ENCODE peak calls at places on chromosome 10, in four cellular contexts. E is A549, C is astrocyte of the cerebellum, X is brain microvascular endothelial cell. F is an unnamed sample.

GRCh38 chr10:75165684-75166622 is 44.6 kb upstream of the VDAC2 start:
- DNase-seq in C (peak; percentile 70), E (no peak), X (no peak), F (no peak)

GRCh38 chr10:72800000-72800740 is 93.4 kb upstream of the OIT3 start:
- DNase-seq in E (no peak), C (no peak), X (no peak), F (no peak)

GRCh38 chr10:87957702-87958101 is 94.3 kb downstream of the PTEN start:
- DNase-seq in X (no peak), E (no peak), C (no peak), F (no peak)

GRCh38 chr10:123970207-123970926 is 78.8 kb upstream of the CPXM2 start:
- DNase-seq in X (no peak), E (no peak), C (no peak), F (no peak)

GRCh38 chr10:43264987-43265798 is 1.7 kb downstream of the RASGEF1A start:
- DNase-seq in X (no peak), E (no peak), C (no peak), F (no peak)

GRCh38 chr10:77501152-77501845 is 136.3 kb downstream of the KCNMA1 start:
- DNase-seq in E (peak; percentile 72), C (no peak), X (peak; percentile 90), F (peak; percentile 82)

GRCh38 chr10:22655312-22655973 is 58.9 kb downstream of the PIP4K2A start:
- DNase-seq in E (peak; percentile 14), C (peak; percentile 22), X (peak; percentile 64), F (peak; percentile 44)

GRCh38 chr10:17923728-17924127 is 28.0 kb upstream of the SLC39A12 start:
- DNase-seq in E (no peak), C (peak; percentile 84), X (peak; percentile 72), F (peak; percentile 65)

GRCh38 chr10:28981007-28981406 is 303.7 kb downstream of the BAMBI start:
- DNase-seq in C (no peak), X (no peak), E (no peak), F (no peak)

GRCh38 chr10:70523044-70523443 is 44.5 kb downstream of the PALD1 start:
- DNase-seq in C (no peak), X (no peak), E (no peak), F (no peak)

GRCh38 chr10:34107623-34108516 is 707.2 kb downstream of the PARD3 start:
- DNase-seq in E (no peak), X (no peak), C (no peak), F (no peak)

GRCh38 chr10:117461766-117462423 is 80.7 kb upstream of the EMX2 start:
- DNase-seq in E (peak; percentile 62), X (peak; percentile 11), C (no peak), F (peak; percentile 96)

GRCh38 chr10:3136763-3137611 is 35.6 kb downstream of the PITRM1 start:
- DNase-seq in E (no peak), X (no peak), C (no peak), F (no peak)

GRCh38 chr10:125521721-125522680 is 161.0 kb downstream of the TEX36 start:
- DNase-seq in C (no peak), X (no peak), E (peak; percentile 35), F (no peak)

GRCh38 chr10:124248646-124249045 is 155.2 kb upstream of the CHST15 start:
- DNase-seq in E (no peak), X (no peak), C (no peak), F (no peak)

GRCh38 chr10:46234026-46234425 is 52.8 kb upstream of the ANTXRL start:
- DNase-seq in E (no peak), X (no peak), C (no peak), F (no peak)

GRCh38 chr10:17504547-17505245 is 50.3 kb upstream of the ST8SIA6 start:
- DNase-seq in X (peak; percentile 84), E (no peak), C (no peak), F (peak; percentile 67)

GRCh38 chr10:131657318-131657984 is 243.4 kb upstream of the PPP2R2D start:
- DNase-seq in X (no peak), E (no peak), C (no peak), F (no peak)

GRCh38 chr10:125151170-125151823 is 9.1 kb downstream of the CTBP2 start:
- DNase-seq in X (no peak), C (no peak), E (no peak), F (no peak)

GRCh38 chr10:28250782-28251181 is 52.1 kb downstream of the MPP7 start:
- DNase-seq in X (no peak), E (no peak), C (peak; percentile 26), F (no peak)

GRCh38 chr10:76939862-76940495 is 697.6 kb downstream of the KCNMA1 start:
- DNase-seq in X (no peak), E (no peak), C (no peak), F (no peak)

GRCh38 chr10:101007099-101007711 is 7.6 kb downstream of the LZTS2 start:
- DNase-seq in X (no peak), E (no peak), C (no peak), F (no peak)

GRCh38 chr10:100825325-100825875 is 80.0 kb downstream of the PAX2 start:
- DNase-seq in C (no peak), X (no peak), E (no peak), F (no peak)

GRCh38 chr10:133307776-133308430 is 769 bp downstream of the TUBGCP2 start:
- DNase-seq in E (peak; percentile 61), X (peak; percentile 61), C (peak; percentile 20), F (no peak)

GRCh38 chr10:125407557-125407956 is 247.2 kb upstream of the CTBP2 start:
- DNase-seq in E (no peak), C (no peak), X (no peak), F (no peak)

GRCh38 chr10:51057925-51058324 is 16.4 kb upstream of the PRKG1 start:
- DNase-seq in X (no peak), C (no peak), E (no peak), F (no peak)

GRCh38 chr10:79052311-79053080 is 16.3 kb upstream of the ZMIZ1 start:
- DNase-seq in X (no peak), E (peak; percentile 60), C (no peak), F (no peak)

GRCh38 chr10:75106242-75106641 is 5.2 kb upstream of the SAMD8 start:
- DNase-seq in X (no peak), C (no peak), E (no peak), F (no peak)

GRCh38 chr10:118809372-118809695 is 54.6 kb upstream of the CACUL1 start:
- DNase-seq in X (no peak), E (no peak), C (no peak), F (no peak)

GRCh38 chr10:101752241-101752640 is 23.7 kb downstream of the FGF8 start:
- DNase-seq in X (no peak), C (no peak), E (no peak), F (no peak)

GRCh38 chr10:103277713-103278299 is 868 bp downstream of the INA start:
- DNase-seq in E (no peak), C (no peak), X (no peak), F (no peak)

GRCh38 chr10:103276941-103277712 is at the start of gene INA:
- DNase-seq in E (peak; percentile 39), C (no peak), X (no peak), F (no peak)

GRCh38 chr10:103278424-103278823 is 1.5 kb downstream of the INA start:
- DNase-seq in X (no peak), C (no peak), E (no peak), F (no peak)

GRCh38 chr10:103278862-103279298 is 1.9 kb downstream of the INA start:
- DNase-seq in X (peak; percentile 24), E (no peak), C (peak; percentile 31), F (no peak)

GRCh38 chr10:103276251-103276936 is 544 bp upstream of the INA start:
- DNase-seq in C (no peak), E (no peak), X (no peak), F (no peak)
- H3K4me3 ChIP-seq in C (peak overlapping the region; percentile 36), E (peak overlapping the region; percentile 55), X (no peak overlapping the region), F (peak overlapping the region; percentile 50)

DNA sequence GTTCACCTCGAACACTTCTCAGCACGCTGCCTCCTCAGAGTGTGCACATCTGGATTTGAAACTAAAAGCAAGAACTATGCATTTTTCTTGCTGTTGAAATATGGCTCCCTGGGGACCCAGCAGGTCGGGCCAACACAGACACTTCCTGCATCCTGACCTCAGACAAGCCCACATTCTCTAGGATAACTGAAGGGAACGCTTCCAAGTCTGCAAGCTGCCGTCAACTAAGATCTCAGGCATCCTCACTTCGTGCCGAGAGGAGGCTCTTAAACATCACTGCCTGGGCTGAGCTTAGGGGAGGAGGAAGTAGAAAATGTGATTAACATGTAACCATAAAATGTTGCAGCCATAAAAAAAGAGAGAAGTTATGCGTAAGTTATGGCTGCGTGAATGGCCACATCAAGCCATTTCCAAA is 65.5 kb downstream of the PYROXD2 start:
- DNase-seq in E (no peak), C (peak; percentile 95), X (peak; percentile 97), F (peak; percentile 100)
- H3K4me3 ChIP-seq in E (no peak overlapping the region), C (no peak overlapping the region), X (no peak overlapping the region), F (no peak overlapping the region)

DNA sequence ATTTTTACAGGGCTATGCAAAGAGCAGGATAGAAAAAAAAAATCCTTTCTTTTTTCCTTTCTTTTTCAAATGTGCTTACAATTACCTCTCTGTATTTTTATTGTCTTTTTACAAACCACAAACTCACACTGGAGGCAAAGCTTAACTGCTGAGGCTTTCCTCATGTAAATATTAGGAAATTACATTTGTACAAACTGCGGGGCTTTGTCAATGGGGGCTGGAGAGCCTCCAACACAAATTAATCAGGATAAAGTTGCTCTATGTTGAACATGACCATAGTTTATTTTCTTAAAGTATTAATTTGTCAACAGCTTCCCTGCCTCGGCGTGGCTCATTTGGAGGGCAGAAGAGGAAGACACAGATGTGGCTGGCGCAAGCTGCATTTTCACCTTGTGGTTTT is 411.7 kb upstream of the MKI67 start:
- DNase-seq in E (no peak), C (no peak), X (no peak), F (no peak)
- H3K4me3 ChIP-seq in E (no peak overlapping the region), C (no peak overlapping the region), X (no peak overlapping the region), F (no peak overlapping the region)

DNA sequence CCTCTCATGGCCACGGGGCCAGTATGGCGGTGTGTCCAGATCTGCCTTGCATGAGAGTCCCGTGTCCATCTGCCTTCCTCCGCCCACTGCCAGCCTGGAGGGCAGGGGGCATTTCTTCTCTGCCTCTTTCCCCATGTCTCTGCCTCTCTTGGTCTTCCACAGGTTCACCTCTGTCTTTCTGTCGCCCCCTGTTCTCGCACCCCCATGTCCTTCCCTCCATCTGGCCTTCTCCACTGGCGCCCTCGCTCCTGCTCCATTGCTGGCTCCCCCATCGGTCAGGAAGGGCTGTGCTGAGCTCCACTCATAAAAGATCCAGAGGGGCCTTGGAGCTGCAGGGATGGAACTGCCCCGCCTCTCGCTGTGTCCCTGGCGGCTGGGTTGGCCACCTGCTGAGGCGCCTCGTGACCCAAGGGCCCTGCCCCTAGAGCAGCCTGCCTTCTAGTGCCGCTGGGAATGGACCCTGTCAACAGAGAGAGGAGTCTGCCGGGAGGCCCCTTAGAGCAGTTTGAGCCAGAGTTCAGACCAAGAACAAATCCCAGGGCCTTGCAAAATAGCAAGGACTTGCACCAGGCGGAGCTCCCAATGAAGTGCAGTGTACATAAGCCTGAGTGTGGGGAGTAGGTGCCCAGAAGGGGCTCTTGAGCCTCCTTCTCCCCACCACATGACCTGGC is 42.0 kb downstream of the GOLGA7B start:
- DNase-seq in X (no peak), C (no peak), E (no peak), F (no peak)
- H3K4me3 ChIP-seq in X (no peak overlapping the region), C (no peak overlapping the region), E (no peak overlapping the region), F (no peak overlapping the region)

GRCh38 chr10:15433850-15434537 is 62.9 kb upstream of the FAM171A1 start:
- DNase-seq in X (peak; percentile 45), C (peak; percentile 34), E (peak; percentile 40), F (no peak)
- H3K4me3 ChIP-seq in X (peak overlapping the region; percentile 38), C (peak overlapping the region; percentile 32), E (peak overlapping the region; percentile 33), F (peak overlapping the region; percentile 56)

GRCh38 chr10:13001041-13001886 is at the start of gene CCDC3:
- DNase-seq in X (no peak), C (no peak), E (peak; percentile 14), F (no peak)
- H3K4me3 ChIP-seq in X (peak within 1 kb of the TSS; percentile 48), C (peak within 1 kb of the TSS; percentile 30), E (peak within 1 kb of the TSS; percentile 71), F (no peak within 1 kb of the TSS)

F was measured in AG04449.